ENCODE peak calls at places on chromosome X, in seven cellular contexts. One of them, this sample, is unnamed.

GRCh38 chrX:110244951-110245480 is 72.9 kb downstream of the AMMECR1 start:
- DNase-seq in D721Med: no peak
- DNase-seq in GM13976: no peak
- DNase-seq in left lung: no peak
- DNase-seq in IMR-90: peak
- DNase-seq in OCI-LY7: no peak
- DNase-seq in AG04450: no peak
- DNase-seq in this sample: no peak

GRCh38 chrX:13488706-13489105 is 80.7 kb upstream of the EGFL6 start:
- DNase-seq in D721Med: no peak
- DNase-seq in AG04450: no peak
- DNase-seq in GM13976: no peak
- DNase-seq in left lung: no peak
- DNase-seq in OCI-LY7: no peak
- DNase-seq in IMR-90: no peak
- DNase-seq in this sample: no peak

GRCh38 chrX:15911729-15912550 is 57.3 kb upstream of the AP1S2 start:
- DNase-seq in GM13976: peak
- DNase-seq in IMR-90: no peak
- DNase-seq in OCI-LY7: no peak
- DNase-seq in left lung: no peak
- DNase-seq in D721Med: no peak
- DNase-seq in AG04450: no peak
- DNase-seq in this sample: no peak

GRCh38 chrX:47514553-47515235 is 31.7 kb upstream of the ZNF41 start:
- DNase-seq in OCI-LY7: no peak
- DNase-seq in AG04450: no peak
- DNase-seq in D721Med: no peak
- DNase-seq in GM13976: no peak
- DNase-seq in left lung: no peak
- DNase-seq in IMR-90: peak
- DNase-seq in this sample: no peak

GRCh38 chrX:119673336-119673735 is 19.6 kb downstream of the SEPTIN6 start:
- DNase-seq in D721Med: no peak
- DNase-seq in OCI-LY7: no peak
- DNase-seq in left lung: no peak
- DNase-seq in GM13976: no peak
- DNase-seq in AG04450: no peak
- DNase-seq in IMR-90: no peak
- DNase-seq in this sample: no peak

GRCh38 chrX:85906399-85906798 is 141.0 kb downstream of the CHM start:
- DNase-seq in IMR-90: no peak
- DNase-seq in GM13976: no peak
- DNase-seq in D721Med: no peak
- DNase-seq in OCI-LY7: no peak
- DNase-seq in AG04450: no peak
- DNase-seq in left lung: no peak
- DNase-seq in this sample: no peak

GRCh38 chrX:120457766-120458180 is 11.3 kb downstream of the LAMP2 start:
- DNase-seq in left lung: no peak
- DNase-seq in D721Med: no peak
- DNase-seq in OCI-LY7: peak
- DNase-seq in IMR-90: peak
- DNase-seq in GM13976: peak
- DNase-seq in AG04450: peak
- DNase-seq in this sample: no peak

GRCh38 chrX:52576946-52577345 is 60.1 kb upstream of the XAGE1B start:
- DNase-seq in IMR-90: no peak
- DNase-seq in AG04450: no peak
- DNase-seq in GM13976: no peak
- DNase-seq in left lung: no peak
- DNase-seq in OCI-LY7: no peak
- DNase-seq in D721Med: no peak
- DNase-seq in this sample: no peak

GRCh38 chrX:148507413-148507812 is 7.0 kb downstream of the AFF2 start:
- DNase-seq in OCI-LY7: no peak
- DNase-seq in AG04450: no peak
- DNase-seq in D721Med: no peak
- DNase-seq in GM13976: no peak
- DNase-seq in IMR-90: no peak
- DNase-seq in left lung: no peak
- DNase-seq in this sample: no peak

GRCh38 chrX:10159069-10159468 is 2.3 kb downstream of the CLCN4 start:
- DNase-seq in OCI-LY7: no peak
- DNase-seq in GM13976: no peak
- DNase-seq in D721Med: no peak
- DNase-seq in IMR-90: no peak
- DNase-seq in AG04450: no peak
- DNase-seq in left lung: no peak
- DNase-seq in this sample: no peak

GRCh38 chrX:27675493-27675892 is 85.3 kb downstream of the DCAF8L2 start:
- DNase-seq in GM13976: no peak
- DNase-seq in D721Med: no peak
- DNase-seq in left lung: no peak
- DNase-seq in IMR-90: peak
- DNase-seq in OCI-LY7: no peak
- DNase-seq in AG04450: no peak
- DNase-seq in this sample: no peak

GRCh38 chrX:16946971-16947562 is 609 bp downstream of the REPS2 start:
- DNase-seq in OCI-LY7: peak
- DNase-seq in AG04450: no peak
- DNase-seq in IMR-90: no peak
- DNase-seq in left lung: peak
- DNase-seq in GM13976: peak
- DNase-seq in D721Med: no peak
- DNase-seq in this sample: peak

GRCh38 chrX:39576081-39576701 is 521.6 kb downstream of the BCOR start:
- DNase-seq in GM13976: no peak
- DNase-seq in left lung: no peak
- DNase-seq in D721Med: no peak
- DNase-seq in AG04450: no peak
- DNase-seq in OCI-LY7: no peak
- DNase-seq in IMR-90: no peak
- DNase-seq in this sample: no peak

GRCh38 chrX:11381464-11381863 is 88.3 kb downstream of the AMELX start:
- DNase-seq in GM13976: peak
- DNase-seq in D721Med: no peak
- DNase-seq in left lung: no peak
- DNase-seq in AG04450: peak
- DNase-seq in OCI-LY7: peak
- DNase-seq in IMR-90: peak
- DNase-seq in this sample: no peak

GRCh38 chrX:11397680-11398079 is 104.5 kb downstream of the AMELX start:
- DNase-seq in IMR-90: no peak
- DNase-seq in OCI-LY7: no peak
- DNase-seq in left lung: no peak
- DNase-seq in D721Med: no peak
- DNase-seq in AG04450: no peak
- DNase-seq in GM13976: no peak
- DNase-seq in this sample: no peak

GRCh38 chrX:139200346-139200745 is 330.2 kb upstream of the F9 start:
- DNase-seq in AG04450: no peak
- DNase-seq in OCI-LY7: no peak
- DNase-seq in left lung: no peak
- DNase-seq in GM13976: no peak
- DNase-seq in D721Med: no peak
- DNase-seq in IMR-90: no peak
- DNase-seq in this sample: no peak

GRCh38 chrX:134478374-134478773 is 18.4 kb downstream of the HPRT1 start:
- DNase-seq in IMR-90: no peak
- DNase-seq in GM13976: no peak
- DNase-seq in OCI-LY7: no peak
- DNase-seq in left lung: no peak
- DNase-seq in D721Med: no peak
- DNase-seq in AG04450: no peak
- DNase-seq in this sample: no peak

GRCh38 chrX:134482371-134482770 is 22.4 kb downstream of the HPRT1 start:
- DNase-seq in GM13976: no peak
- DNase-seq in D721Med: no peak
- DNase-seq in OCI-LY7: no peak
- DNase-seq in IMR-90: no peak
- DNase-seq in left lung: no peak
- DNase-seq in AG04450: no peak
- DNase-seq in this sample: no peak

GRCh38 chrX:134481339-134481738 is 21.4 kb downstream of the HPRT1 start:
- DNase-seq in IMR-90: no peak
- DNase-seq in left lung: no peak
- DNase-seq in OCI-LY7: no peak
- DNase-seq in GM13976: no peak
- DNase-seq in AG04450: no peak
- DNase-seq in D721Med: no peak
- DNase-seq in this sample: no peak

GRCh38 chrX:134480061-134480460 is 20.1 kb downstream of the HPRT1 start:
- DNase-seq in IMR-90: peak
- DNase-seq in D721Med: no peak
- DNase-seq in OCI-LY7: no peak
- DNase-seq in AG04450: no peak
- DNase-seq in GM13976: no peak
- DNase-seq in left lung: no peak
- DNase-seq in this sample: no peak

DNA sequence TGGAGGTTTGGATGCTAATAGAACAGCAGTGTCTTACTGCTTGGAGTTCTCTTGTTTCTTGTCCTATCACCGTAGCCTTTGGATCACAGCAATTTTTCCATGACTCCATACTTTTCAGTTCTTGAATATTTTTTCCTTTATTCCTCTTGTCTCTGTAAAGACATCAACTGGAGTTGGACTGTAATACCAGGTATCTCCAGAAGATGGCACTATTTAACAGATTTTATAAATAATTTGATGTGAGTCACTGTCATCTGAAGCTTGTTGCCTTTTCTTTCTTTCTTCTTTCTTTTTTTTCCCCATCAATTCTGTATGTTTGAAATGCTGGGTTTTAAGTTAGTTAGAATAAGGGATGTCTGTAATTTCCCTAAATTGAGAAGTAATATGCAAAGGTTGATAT is 24.1 kb downstream of the HPRT1 start:
- DNase-seq in D721Med: no peak
- DNase-seq in IMR-90: peak
- DNase-seq in AG04450: no peak
- DNase-seq in GM13976: no peak
- DNase-seq in left lung: no peak
- DNase-seq in OCI-LY7: peak
- DNase-seq in this sample: no peak
- TF ChIP-seq CTCF in D721Med: peak
- TF ChIP-seq CTCF in IMR-90: peak
- TF ChIP-seq CTCF in AG04450: peak
- TF ChIP-seq CTCF in GM13976: peak
- TF ChIP-seq CTCF in left lung: peak
- TF ChIP-seq CTCF in OCI-LY7: peak
- TF ChIP-seq CTCF in this sample: peak

DNA sequence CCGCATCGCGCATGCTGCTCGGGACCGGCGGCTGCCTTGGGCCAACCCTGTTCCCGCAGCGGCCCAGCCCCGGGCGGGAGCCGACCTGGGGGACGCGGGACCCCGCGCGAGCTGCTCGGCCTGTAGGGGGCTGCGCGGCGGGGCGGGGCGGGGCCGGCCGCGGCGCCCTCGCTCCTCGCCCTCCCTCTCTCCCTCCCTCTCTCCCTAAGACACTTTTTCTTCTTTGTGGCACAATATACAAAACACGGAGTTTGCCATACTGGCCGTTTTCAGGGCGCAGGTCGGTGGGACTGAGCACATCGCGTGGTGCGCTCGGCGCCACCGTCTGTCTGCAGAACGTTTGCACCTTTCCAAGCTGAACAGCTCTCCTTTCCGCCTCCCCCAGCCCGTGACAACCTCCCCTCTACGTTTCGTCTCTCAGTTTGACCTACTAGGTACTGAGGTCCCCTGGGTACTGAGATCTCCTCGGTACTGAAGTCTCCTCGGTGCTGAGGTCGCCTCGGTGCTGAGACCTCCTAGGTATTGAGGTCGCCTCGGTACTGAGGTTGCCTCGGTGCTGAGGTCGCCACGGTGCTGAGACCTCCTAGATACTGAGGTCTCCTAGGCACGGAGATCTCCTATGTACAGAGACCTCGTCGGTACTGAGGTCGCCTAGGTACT is 261.1 kb upstream of the PLCXD1 start:
- DNase-seq in GM13976: no peak
- DNase-seq in IMR-90: no peak
- DNase-seq in OCI-LY7: peak
- DNase-seq in left lung: peak
- DNase-seq in D721Med: no peak
- DNase-seq in AG04450: no peak
- DNase-seq in this sample: no peak
- TF ChIP-seq CTCF in GM13976: peak
- TF ChIP-seq CTCF in IMR-90: no peak
- TF ChIP-seq CTCF in OCI-LY7: peak
- TF ChIP-seq CTCF in left lung: no peak
- TF ChIP-seq CTCF in D721Med: no peak
- TF ChIP-seq CTCF in AG04450: no peak
- TF ChIP-seq CTCF in this sample: no peak

GRCh38 chrX:70954871-70955270 is 24.0 kb upstream of the SLC7A3 start:
- DNase-seq in IMR-90: no peak
- DNase-seq in left lung: no peak
- DNase-seq in OCI-LY7: no peak
- DNase-seq in AG04450: no peak
- DNase-seq in GM13976: no peak
- DNase-seq in D721Med: no peak
- DNase-seq in this sample: no peak

DNA sequence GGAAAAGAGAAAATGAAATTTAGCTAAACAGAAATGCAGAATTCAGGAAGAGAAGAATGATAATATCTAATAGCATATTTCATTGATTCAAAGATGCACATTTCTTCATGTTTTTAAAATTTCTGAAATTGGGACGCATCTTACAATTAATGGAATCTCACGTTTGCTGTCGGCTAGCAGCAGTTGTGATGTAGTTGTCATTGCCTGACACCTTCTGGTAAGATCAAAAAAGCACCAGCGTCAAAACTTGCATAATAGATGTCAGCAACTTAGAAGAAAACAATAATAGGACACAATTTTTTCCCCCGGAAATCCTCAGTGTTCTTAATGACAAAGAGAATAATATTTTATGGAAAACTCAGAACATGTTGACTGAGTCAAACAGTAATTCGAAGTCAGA is 29.8 kb upstream of the SLC7A3 start:
- DNase-seq in IMR-90: no peak
- DNase-seq in OCI-LY7: no peak
- DNase-seq in D721Med: no peak
- DNase-seq in GM13976: no peak
- DNase-seq in left lung: no peak
- DNase-seq in AG04450: no peak
- DNase-seq in this sample: no peak
- TF ChIP-seq CTCF in IMR-90: peak
- TF ChIP-seq CTCF in OCI-LY7: peak
- TF ChIP-seq CTCF in D721Med: peak
- TF ChIP-seq CTCF in GM13976: no peak
- TF ChIP-seq CTCF in left lung: no peak
- TF ChIP-seq CTCF in AG04450: no peak
- TF ChIP-seq CTCF in this sample: no peak

GRCh38 chrX:155314260-155314659 is 20.2 kb downstream of the CLIC2 start:
- DNase-seq in D721Med: no peak
- DNase-seq in AG04450: no peak
- DNase-seq in IMR-90: no peak
- DNase-seq in GM13976: no peak
- DNase-seq in left lung: no peak
- DNase-seq in OCI-LY7: no peak
- DNase-seq in this sample: no peak
- TF ChIP-seq CTCF in D721Med: no peak
- TF ChIP-seq CTCF in AG04450: no peak
- TF ChIP-seq CTCF in IMR-90: no peak
- TF ChIP-seq CTCF in GM13976: no peak
- TF ChIP-seq CTCF in left lung: no peak
- TF ChIP-seq CTCF in OCI-LY7: no peak
- TF ChIP-seq CTCF in this sample: no peak